ENCODE peak calls at places on chromosomes 6 and 20, in four cellular contexts. One of them, this sample, is unnamed.

GRCh38 chr20:34200020-34200419 is 41.2 kb upstream of the ASIP start:
- DNase-seq in HepG2: no peak
- DNase-seq in A549: no peak
- DNase-seq in mesenchymal stem cell: no peak
- DNase-seq in this sample: no peak

GRCh38 chr20:2210646-2211556 is 84.9 kb upstream of the TGM3 start:
- DNase-seq in HepG2: no peak
- DNase-seq in A549: peak; percentile 37
- DNase-seq in mesenchymal stem cell: peak; percentile 30
- DNase-seq in this sample: no peak

GRCh38 chr20:50038574-50038991 is 55.8 kb downstream of the SNAI1 start:
- DNase-seq in HepG2: peak; percentile 77
- DNase-seq in A549: no peak
- DNase-seq in mesenchymal stem cell: no peak
- DNase-seq in this sample: no peak

GRCh38 chr20:46799781-46800180 is 90.3 kb downstream of the SLC2A10 start:
- DNase-seq in HepG2: no peak
- DNase-seq in A549: no peak
- DNase-seq in mesenchymal stem cell: no peak
- DNase-seq in this sample: no peak

GRCh38 chr6:1739680-1740079 is 130.0 kb downstream of the FOXC1 start:
- DNase-seq in HepG2: no peak
- DNase-seq in A549: no peak
- DNase-seq in mesenchymal stem cell: no peak
- DNase-seq in this sample: no peak

GRCh38 chr20:57584768-57585461 is 24.0 kb downstream of the PCK1 start:
- DNase-seq in HepG2: no peak
- DNase-seq in A549: no peak
- DNase-seq in mesenchymal stem cell: no peak
- DNase-seq in this sample: no peak

GRCh38 chr6:129141499-129141898 is 258.6 kb downstream of the LAMA2 start:
- DNase-seq in HepG2: no peak
- DNase-seq in A549: no peak
- DNase-seq in mesenchymal stem cell: no peak
- DNase-seq in this sample: no peak

GRCh38 chr6:118501816-118502568 is 46.1 kb upstream of the PLN start:
- DNase-seq in HepG2: no peak
- DNase-seq in A549: no peak
- DNase-seq in mesenchymal stem cell: peak; percentile 49
- DNase-seq in this sample: no peak

GRCh38 chr6:168061269-168062210 is 17.5 kb downstream of the FRMD1 start:
- DNase-seq in HepG2: no peak
- DNase-seq in A549: no peak
- DNase-seq in mesenchymal stem cell: no peak
- DNase-seq in this sample: no peak

GRCh38 chr6:75098709-75099108 is 107.1 kb downstream of the COL12A1 start:
- DNase-seq in HepG2: peak; percentile 3
- DNase-seq in A549: peak; percentile 44
- DNase-seq in mesenchymal stem cell: peak; percentile 94
- DNase-seq in this sample: no peak

GRCh38 chr20:51457281-51457932 is 85.1 kb downstream of the NFATC2 start:
- DNase-seq in HepG2: no peak
- DNase-seq in A549: peak; percentile 76
- DNase-seq in mesenchymal stem cell: peak; percentile 78
- DNase-seq in this sample: no peak

GRCh38 chr6:515267-515666 is 123.7 kb downstream of the IRF4 start:
- DNase-seq in HepG2: no peak
- DNase-seq in A549: no peak
- DNase-seq in mesenchymal stem cell: no peak
- DNase-seq in this sample: no peak

GRCh38 chr6:110296151-110297028 is 61.8 kb downstream of the METTL24 start:
- DNase-seq in HepG2: no peak
- DNase-seq in A549: no peak
- DNase-seq in mesenchymal stem cell: no peak
- DNase-seq in this sample: no peak

GRCh38 chr6:79421707-79422484 is 115.3 kb downstream of the LCA5 start:
- DNase-seq in HepG2: no peak
- DNase-seq in A549: peak; percentile 63
- DNase-seq in mesenchymal stem cell: peak; percentile 93
- DNase-seq in this sample: no peak

GRCh38 chr6:5457036-5457435 is 195.7 kb downstream of the FARS2 start:
- DNase-seq in HepG2: no peak
- DNase-seq in A549: peak; percentile 38
- DNase-seq in mesenchymal stem cell: no peak
- DNase-seq in this sample: no peak

GRCh38 chr20:48217191-48217590 is 431.9 kb upstream of the SULF2 start:
- DNase-seq in HepG2: no peak
- DNase-seq in A549: no peak
- DNase-seq in mesenchymal stem cell: no peak
- DNase-seq in this sample: no peak

GRCh38 chr20:48360338-48360698 is 467.5 kb downstream of the PREX1 start:
- DNase-seq in HepG2: no peak
- DNase-seq in A549: no peak
- DNase-seq in mesenchymal stem cell: no peak
- DNase-seq in this sample: no peak

GRCh38 chr6:87828044-87828443 is 126.0 kb upstream of the AKIRIN2 start:
- DNase-seq in HepG2: no peak
- DNase-seq in A549: no peak
- DNase-seq in mesenchymal stem cell: no peak
- DNase-seq in this sample: no peak

GRCh38 chr6:151322570-151322969 is 68.8 kb downstream of the ZBTB2 start:
- DNase-seq in HepG2: peak; percentile 45
- DNase-seq in A549: peak; percentile 63
- DNase-seq in mesenchymal stem cell: no peak
- DNase-seq in this sample: no peak

GRCh38 chr6:170174771-170175643 is 115.9 kb downstream of the DLL1 start:
- DNase-seq in HepG2: no peak
- DNase-seq in A549: no peak
- DNase-seq in mesenchymal stem cell: no peak
- DNase-seq in this sample: no peak

GRCh38 chr6:139242457-139243240 is 49.1 kb downstream of the TXLNB start:
- DNase-seq in HepG2: no peak
- DNase-seq in A549: no peak
- DNase-seq in mesenchymal stem cell: no peak
- DNase-seq in this sample: no peak

GRCh38 chr6:168280899-168281245 is 38.7 kb downstream of the DACT2 start:
- DNase-seq in HepG2: no peak
- DNase-seq in A549: no peak
- DNase-seq in mesenchymal stem cell: no peak
- DNase-seq in this sample: no peak

GRCh38 chr6:161498359-161498758 is 224.5 kb upstream of the AGPAT4 start:
- DNase-seq in HepG2: peak; percentile 36
- DNase-seq in A549: peak; percentile 68
- DNase-seq in mesenchymal stem cell: peak; percentile 1
- DNase-seq in this sample: no peak

GRCh38 chr6:33732819-33733218 is 13.9 kb downstream of the IP6K3 start:
- DNase-seq in HepG2: no peak
- DNase-seq in A549: no peak
- DNase-seq in mesenchymal stem cell: no peak
- DNase-seq in this sample: no peak

GRCh38 chr6:46734867-46735719 is at the start of gene PLA2G7:
- DNase-seq in HepG2: no peak
- DNase-seq in A549: peak; percentile 6
- DNase-seq in mesenchymal stem cell: peak; percentile 14
- DNase-seq in this sample: no peak

GRCh38 chr6:68238097-68238597 is 396.9 kb upstream of the ADGRB3 start:
- DNase-seq in HepG2: no peak
- DNase-seq in A549: no peak
- DNase-seq in mesenchymal stem cell: peak; percentile 62
- DNase-seq in this sample: no peak

GRCh38 chr6:74731204-74731603 is 474.6 kb downstream of the COL12A1 start:
- DNase-seq in HepG2: no peak
- DNase-seq in A549: no peak
- DNase-seq in mesenchymal stem cell: peak; percentile 36
- DNase-seq in this sample: no peak

GRCh38 chr6:88982720-88983119 is 19.3 kb upstream of the RNGTT start:
- DNase-seq in HepG2: peak; percentile 55
- DNase-seq in A549: peak; percentile 53
- DNase-seq in mesenchymal stem cell: peak; percentile 76
- DNase-seq in this sample: no peak

GRCh38 chr6:42448906-42449659 is 2.6 kb downstream of the TRERF1 start:
- DNase-seq in HepG2: no peak
- DNase-seq in A549: no peak
- DNase-seq in mesenchymal stem cell: no peak
- DNase-seq in this sample: no peak

GRCh38 chr6:130259557-130259956 is 36.8 kb upstream of the SAMD3 start:
- DNase-seq in HepG2: no peak
- DNase-seq in A549: no peak
- DNase-seq in mesenchymal stem cell: no peak
- DNase-seq in this sample: no peak
- H3K4me2 ChIP-seq in HepG2: no peak overlapping the region
- H3K4me2 ChIP-seq in A549: no peak overlapping the region
- H3K4me2 ChIP-seq in mesenchymal stem cell: no peak overlapping the region
- H3K4me2 ChIP-seq in this sample: no peak overlapping the region

GRCh38 chr20:6590891-6591679 is 176.4 kb upstream of the BMP2 start:
- DNase-seq in HepG2: no peak
- DNase-seq in A549: no peak
- DNase-seq in mesenchymal stem cell: peak; percentile 63
- DNase-seq in this sample: no peak
- H3K4me2 ChIP-seq in HepG2: no peak overlapping the region
- H3K4me2 ChIP-seq in A549: no peak overlapping the region
- H3K4me2 ChIP-seq in mesenchymal stem cell: no peak overlapping the region
- H3K4me2 ChIP-seq in this sample: no peak overlapping the region

GRCh38 chr6:15500078-15500740 is 162.6 kb downstream of the DTNBP1 start:
- DNase-seq in HepG2: no peak
- DNase-seq in A549: no peak
- DNase-seq in mesenchymal stem cell: no peak
- DNase-seq in this sample: no peak
- H3K4me2 ChIP-seq in HepG2: no peak overlapping the region
- H3K4me2 ChIP-seq in A549: no peak overlapping the region
- H3K4me2 ChIP-seq in mesenchymal stem cell: no peak overlapping the region
- H3K4me2 ChIP-seq in this sample: no peak overlapping the region

DNA sequence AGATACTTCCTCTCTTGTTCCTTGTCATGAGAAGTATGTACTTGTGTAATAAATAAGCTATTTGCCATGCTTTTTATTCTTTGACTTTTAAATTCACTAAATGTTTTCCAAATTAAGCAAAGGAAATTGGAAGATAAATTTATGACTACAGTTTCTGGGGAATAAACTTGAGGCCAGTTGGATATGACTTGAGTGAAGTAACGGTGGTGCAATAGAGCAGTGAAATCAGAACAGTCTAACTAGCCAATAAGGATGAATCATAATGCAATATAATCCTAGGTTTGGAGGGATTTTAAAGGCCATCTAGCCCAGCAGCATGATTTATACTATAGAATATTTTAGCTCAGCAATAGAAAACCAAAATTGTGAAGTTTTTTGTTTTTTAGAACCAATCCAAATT is 183.8 kb upstream of the TCF21 start:
- DNase-seq in HepG2: no peak
- DNase-seq in A549: no peak
- DNase-seq in mesenchymal stem cell: no peak
- DNase-seq in this sample: no peak
- H3K4me2 ChIP-seq in HepG2: no peak overlapping the region
- H3K4me2 ChIP-seq in A549: no peak overlapping the region
- H3K4me2 ChIP-seq in mesenchymal stem cell: no peak overlapping the region
- H3K4me2 ChIP-seq in this sample: no peak overlapping the region

DNA sequence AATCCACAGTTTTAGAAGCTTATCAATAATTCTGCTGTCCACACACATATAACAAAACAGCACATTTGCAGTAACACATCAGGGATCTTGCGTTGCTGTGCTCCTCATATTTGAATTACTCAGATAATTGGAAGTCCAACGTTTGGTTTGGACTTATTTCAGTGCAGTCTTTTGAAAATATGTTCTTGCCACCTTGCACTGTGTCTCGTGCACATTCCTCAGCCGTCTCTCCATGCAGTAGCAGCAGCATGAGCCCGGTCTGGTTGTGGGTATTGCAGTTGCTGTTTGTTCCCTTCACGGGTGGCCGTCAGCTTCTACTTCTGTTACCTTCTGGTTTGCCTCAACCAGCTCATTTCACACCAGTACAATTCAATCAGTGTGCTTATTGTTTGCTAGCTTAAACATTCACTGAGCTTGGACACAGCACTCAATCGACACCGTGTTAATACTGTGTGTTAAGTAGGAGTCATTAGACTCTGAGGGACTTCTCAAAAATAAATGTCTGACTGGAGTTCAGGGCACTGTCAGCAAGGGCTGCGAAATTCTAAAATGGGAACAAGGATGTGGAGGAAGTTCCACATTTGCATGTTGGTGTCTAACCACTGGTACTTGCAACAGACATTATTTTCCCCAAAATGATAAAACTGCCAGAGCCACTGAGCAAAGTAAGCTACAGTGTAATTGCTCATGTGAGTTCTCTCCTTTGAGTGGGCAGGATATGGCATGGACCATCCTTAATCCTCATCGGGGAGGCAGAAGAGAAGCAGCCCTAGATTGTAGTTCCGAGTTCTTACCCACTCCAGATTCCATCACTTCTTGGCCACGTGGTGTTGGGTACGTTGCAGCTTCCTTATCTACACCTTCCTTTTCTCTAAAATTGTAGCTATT is 215.7 kb downstream of the SLC24A3 start:
- DNase-seq in HepG2: no peak
- DNase-seq in A549: no peak
- DNase-seq in mesenchymal stem cell: no peak
- DNase-seq in this sample: no peak
- H3K4me2 ChIP-seq in HepG2: no peak overlapping the region
- H3K4me2 ChIP-seq in A549: no peak overlapping the region
- H3K4me2 ChIP-seq in mesenchymal stem cell: no peak overlapping the region
- H3K4me2 ChIP-seq in this sample: no peak overlapping the region

GRCh38 chr20:53831228-53831627 is 237.6 kb upstream of the ZNF217 start:
- DNase-seq in HepG2: no peak
- DNase-seq in A549: no peak
- DNase-seq in mesenchymal stem cell: no peak
- DNase-seq in this sample: no peak
- H3K4me2 ChIP-seq in HepG2: no peak overlapping the region
- H3K4me2 ChIP-seq in A549: no peak overlapping the region
- H3K4me2 ChIP-seq in mesenchymal stem cell: no peak overlapping the region
- H3K4me2 ChIP-seq in this sample: no peak overlapping the region

GRCh38 chr6:35082046-35082732 is 59.0 kb downstream of the TCP11 start:
- DNase-seq in HepG2: no peak
- DNase-seq in A549: no peak
- DNase-seq in mesenchymal stem cell: no peak
- DNase-seq in this sample: no peak
- H3K4me2 ChIP-seq in HepG2: no peak overlapping the region
- H3K4me2 ChIP-seq in A549: no peak overlapping the region
- H3K4me2 ChIP-seq in mesenchymal stem cell: no peak overlapping the region
- H3K4me2 ChIP-seq in this sample: no peak overlapping the region